ENCODE peak calls at places on chromosomes 5 and 9, in seven cellular contexts. One of them, this sample, is unnamed.

GRCh38 chr5:81901539-81901938 is 70.3 kb upstream of the ATG10 start:
- DNase-seq in 8988T: no peak
- DNase-seq in Calu3: no peak
- DNase-seq in NCI-H748 treated with DMSO at 0.1 percent for 48 hours: no peak
- DNase-seq in PC-3: no peak
- DNase-seq in AML-193: no peak
- DNase-seq in NCI-H526 treated with DMSO at 0.1 percent for 48 hours: no peak
- DNase-seq in this sample: no peak

GRCh38 chr5:178994580-178995340 is at the start of gene GRM6:
- DNase-seq in Calu3: no peak
- DNase-seq in 8988T: no peak
- DNase-seq in AML-193: no peak
- DNase-seq in NCI-H748 treated with DMSO at 0.1 percent for 48 hours: no peak
- DNase-seq in NCI-H526 treated with DMSO at 0.1 percent for 48 hours: no peak
- DNase-seq in PC-3: no peak
- DNase-seq in this sample: no peak

GRCh38 chr9:83959061-83959460 is 21.0 kb downstream of the HNRNPK start:
- DNase-seq in AML-193: no peak
- DNase-seq in NCI-H748 treated with DMSO at 0.1 percent for 48 hours: no peak
- DNase-seq in Calu3: no peak
- DNase-seq in PC-3: peak; percentile 71
- DNase-seq in 8988T: no peak
- DNase-seq in NCI-H526 treated with DMSO at 0.1 percent for 48 hours: no peak
- DNase-seq in this sample: peak; percentile 34

GRCh38 chr5:67142816-67143215 is 53.8 kb downstream of the CD180 start:
- DNase-seq in Calu3: no peak
- DNase-seq in PC-3: no peak
- DNase-seq in NCI-H526 treated with DMSO at 0.1 percent for 48 hours: no peak
- DNase-seq in AML-193: no peak
- DNase-seq in 8988T: no peak
- DNase-seq in NCI-H748 treated with DMSO at 0.1 percent for 48 hours: peak; percentile 38
- DNase-seq in this sample: no peak

GRCh38 chr9:132784286-132784820 is 93.7 kb downstream of the AK8 start:
- DNase-seq in AML-193: no peak
- DNase-seq in Calu3: no peak
- DNase-seq in NCI-H526 treated with DMSO at 0.1 percent for 48 hours: no peak
- DNase-seq in NCI-H748 treated with DMSO at 0.1 percent for 48 hours: no peak
- DNase-seq in 8988T: no peak
- DNase-seq in PC-3: no peak
- DNase-seq in this sample: no peak

GRCh38 chr5:181069767-181070491 is 29.9 kb downstream of the BTNL9 start:
- DNase-seq in NCI-H526 treated with DMSO at 0.1 percent for 48 hours: no peak
- DNase-seq in NCI-H748 treated with DMSO at 0.1 percent for 48 hours: no peak
- DNase-seq in AML-193: no peak
- DNase-seq in PC-3: no peak
- DNase-seq in Calu3: no peak
- DNase-seq in 8988T: no peak
- DNase-seq in this sample: no peak

GRCh38 chr9:137589441-137590122 is 730 bp downstream of the ZMYND19 start:
- DNase-seq in PC-3: no peak
- DNase-seq in Calu3: no peak
- DNase-seq in AML-193: no peak
- DNase-seq in NCI-H748 treated with DMSO at 0.1 percent for 48 hours: no peak
- DNase-seq in 8988T: peak; percentile 29
- DNase-seq in NCI-H526 treated with DMSO at 0.1 percent for 48 hours: no peak
- DNase-seq in this sample: peak; percentile 48

GRCh38 chr9:69546265-69546664 is 125.9 kb downstream of the APBA1 start:
- DNase-seq in Calu3: peak; percentile 46
- DNase-seq in 8988T: no peak
- DNase-seq in PC-3: no peak
- DNase-seq in NCI-H526 treated with DMSO at 0.1 percent for 48 hours: peak; percentile 1
- DNase-seq in AML-193: no peak
- DNase-seq in NCI-H748 treated with DMSO at 0.1 percent for 48 hours: peak; percentile 62
- DNase-seq in this sample: peak; percentile 37

GRCh38 chr5:22678886-22679285 is 174.3 kb downstream of the CDH12 start:
- DNase-seq in Calu3: no peak
- DNase-seq in NCI-H526 treated with DMSO at 0.1 percent for 48 hours: no peak
- DNase-seq in NCI-H748 treated with DMSO at 0.1 percent for 48 hours: no peak
- DNase-seq in AML-193: no peak
- DNase-seq in PC-3: no peak
- DNase-seq in 8988T: no peak
- DNase-seq in this sample: no peak

GRCh38 chr5:119913425-119913824 is 284.1 kb downstream of the FAM170A start:
- DNase-seq in AML-193: no peak
- DNase-seq in NCI-H748 treated with DMSO at 0.1 percent for 48 hours: no peak
- DNase-seq in 8988T: no peak
- DNase-seq in PC-3: no peak
- DNase-seq in NCI-H526 treated with DMSO at 0.1 percent for 48 hours: no peak
- DNase-seq in Calu3: no peak
- DNase-seq in this sample: no peak

GRCh38 chr9:98021306-98022040 is 35.1 kb upstream of the NANS start:
- DNase-seq in NCI-H748 treated with DMSO at 0.1 percent for 48 hours: no peak
- DNase-seq in AML-193: no peak
- DNase-seq in NCI-H526 treated with DMSO at 0.1 percent for 48 hours: no peak
- DNase-seq in Calu3: no peak
- DNase-seq in PC-3: no peak
- DNase-seq in 8988T: no peak
- DNase-seq in this sample: no peak

GRCh38 chr5:28703651-28704260 is 1665.4 kb upstream of the CDH9 start:
- DNase-seq in NCI-H526 treated with DMSO at 0.1 percent for 48 hours: no peak
- DNase-seq in AML-193: no peak
- DNase-seq in NCI-H748 treated with DMSO at 0.1 percent for 48 hours: no peak
- DNase-seq in Calu3: no peak
- DNase-seq in PC-3: no peak
- DNase-seq in 8988T: no peak
- DNase-seq in this sample: no peak

GRCh38 chr5:177540438-177540837 is 13.9 kb downstream of the FAM193B start:
- DNase-seq in AML-193: no peak
- DNase-seq in PC-3: no peak
- DNase-seq in 8988T: no peak
- DNase-seq in NCI-H526 treated with DMSO at 0.1 percent for 48 hours: no peak
- DNase-seq in Calu3: no peak
- DNase-seq in NCI-H748 treated with DMSO at 0.1 percent for 48 hours: no peak
- DNase-seq in this sample: no peak

GRCh38 chr5:80990971-80991370 is 30.8 kb downstream of the RASGRF2 start:
- DNase-seq in NCI-H748 treated with DMSO at 0.1 percent for 48 hours: no peak
- DNase-seq in Calu3: peak; percentile 29
- DNase-seq in 8988T: no peak
- DNase-seq in NCI-H526 treated with DMSO at 0.1 percent for 48 hours: peak; percentile 11
- DNase-seq in AML-193: no peak
- DNase-seq in PC-3: peak; percentile 83
- DNase-seq in this sample: no peak

GRCh38 chr5:25119654-25120053 is 474.9 kb upstream of the CDH10 start:
- DNase-seq in NCI-H748 treated with DMSO at 0.1 percent for 48 hours: peak; percentile 43
- DNase-seq in PC-3: peak; percentile 68
- DNase-seq in 8988T: peak; percentile 24
- DNase-seq in AML-193: peak; percentile 53
- DNase-seq in NCI-H526 treated with DMSO at 0.1 percent for 48 hours: peak; percentile 33
- DNase-seq in Calu3: no peak
- DNase-seq in this sample: peak; percentile 59

This sample was measured in hepatocyte.